ENCODE peak calls at places on chromosome 11, in eight cellular contexts. T is cardiac fibroblast; C is RWPE2; X is Right ventricle myocardium superior; K is CD4-positive, alpha-beta T cell; R is HCEC 1CT; O is anterior cingulate cortex; G is endothelial cell. I is an unnamed sample.

GRCh38 chr11:19987243-19987870 is 172.9 kb downstream of the DBX1 start:
- DNase-seq in T (peak), K (no peak), X (no peak), C (no peak), R (no peak), G (no peak), O (no peak), I (no peak)

GRCh38 chr11:132852361-132852760 is 679.9 kb downstream of the OPCML start:
- DNase-seq in T (no peak), X (no peak), R (no peak), O (no peak), G (no peak), K (no peak), C (no peak), I (no peak)

GRCh38 chr11:11980841-11981308 is 27.6 kb downstream of the DKK3 start:
- DNase-seq in R (peak), G (no peak), X (no peak), O (no peak), K (no peak), C (no peak), T (no peak), I (no peak)

GRCh38 chr11:128575956-128576340 is 11.4 kb downstream of the ETS1 start:
- DNase-seq in O (no peak), K (no peak), R (peak), X (peak), G (no peak), T (peak), C (no peak), I (no peak)

GRCh38 chr11:83979593-83979992 is 693.4 kb upstream of the CCDC90B start:
- DNase-seq in K (no peak), X (no peak), G (no peak), O (no peak), C (no peak), T (no peak), R (no peak), I (no peak)

GRCh38 chr11:9616042-9616640 is 42.7 kb downstream of the WEE1 start:
- DNase-seq in T (peak), C (no peak), G (no peak), R (no peak), X (no peak), K (no peak), O (no peak), I (no peak)

GRCh38 chr11:130420478-130421198 is 7.8 kb downstream of the ADAMTS8 start:
- DNase-seq in R (no peak), X (no peak), K (no peak), G (no peak), T (peak), C (no peak), O (no peak), I (no peak)

GRCh38 chr11:120391297-120391696 is 55.1 kb downstream of the ARHGEF12 start:
- DNase-seq in R (no peak), G (peak), T (peak), C (no peak), O (peak), K (no peak), X (no peak), I (peak)

GRCh38 chr11:58330861-58331260 is 28.0 kb downstream of the OR5B17 start:
- DNase-seq in O (no peak), X (no peak), R (peak), K (no peak), G (no peak), C (no peak), T (no peak), I (no peak)

GRCh38 chr11:67230886-67231285 is 35.4 kb upstream of the GRK2 start:
- DNase-seq in K (no peak), T (no peak), G (no peak), R (no peak), O (no peak), C (no peak), X (no peak), I (no peak)

GRCh38 chr11:68264741-68265540 is 6.8 kb downstream of the C11orf24 start:
- DNase-seq in C (no peak), K (no peak), X (no peak), G (no peak), T (no peak), R (no peak), O (no peak), I (no peak)

GRCh38 chr11:45644981-45645889 is 20.2 kb downstream of the CHST1 start:
- DNase-seq in C (no peak), O (no peak), G (no peak), R (no peak), X (no peak), K (no peak), T (no peak), I (no peak)

GRCh38 chr11:34408580-34409172 is 30.1 kb upstream of the CAT start:
- DNase-seq in R (no peak), O (no peak), G (no peak), K (no peak), C (no peak), T (no peak), X (no peak), I (no peak)